ENCODE peak calls at places on chromosomes 7 and 10, in nine cellular contexts. R, A, E, T, K, O, P, C and M are unnamed samples.

GRCh38 chr10:52316005-52316404 is 1.9 kb downstream of the DKK1 start:
- DNase-seq in R (no peak), A (peak), E (no peak), T (peak), K (no peak), O (no peak), P (no peak), C (no peak), M (no peak)

GRCh38 chr7:90706067-90706716 is 110.1 kb downstream of the CDK14 start:
- DNase-seq in R (no peak), A (peak), E (no peak), T (no peak), K (no peak), O (no peak), P (no peak), C (no peak), M (no peak)

GRCh38 chr7:31919678-31920369 is 150.4 kb downstream of the PDE1C start:
- DNase-seq in R (no peak), A (no peak), E (no peak), T (no peak), K (no peak), O (no peak), P (no peak), C (no peak), M (no peak)

GRCh38 chr10:116809528-116810500 is 39.5 kb upstream of the ENO4 start:
- DNase-seq in R (peak), A (no peak), E (peak), T (peak), K (no peak), O (peak), P (peak), C (no peak), M (no peak)

GRCh38 chr10:93701903-93702277 is 502 bp downstream of the FRA10AC1 start:
- DNase-seq in R (peak), A (peak), E (peak), T (peak), K (no peak), O (peak), P (no peak), C (no peak), M (no peak)

GRCh38 chr10:78314651-78315050 is 281.0 kb downstream of the RPS24 start:
- DNase-seq in R (peak), A (no peak), E (no peak), T (no peak), K (no peak), O (no peak), P (no peak), C (no peak), M (no peak)

GRCh38 chr7:99617187-99617781 is 538 bp downstream of the ZSCAN25 start:
- DNase-seq in R (peak), A (no peak), E (no peak), T (no peak), K (no peak), O (no peak), P (no peak), C (no peak), M (no peak)

GRCh38 chr7:28409716-28410627 is 2.3 kb upstream of the CREB5 start:
- DNase-seq in R (peak), A (peak), E (peak), T (peak), K (peak), O (peak), P (peak), C (peak), M (no peak)

GRCh38 chr7:129262333-129262732 is 37.5 kb downstream of the AHCYL2 start:
- DNase-seq in R (no peak), A (no peak), E (no peak), T (no peak), K (no peak), O (no peak), P (no peak), C (no peak), M (no peak)

GRCh38 chr10:3481496-3481895 is 303.5 kb downstream of the KLF6 start:
- DNase-seq in R (no peak), A (no peak), E (no peak), T (no peak), K (no peak), O (no peak), P (no peak), C (no peak), M (no peak)

GRCh38 chr10:112503643-112504042 is 56.6 kb downstream of the VTI1A start:
- DNase-seq in R (no peak), A (no peak), E (no peak), T (no peak), K (no peak), O (no peak), P (no peak), C (no peak), M (no peak)

GRCh38 chr7:8637322-8637721 is 203.9 kb downstream of the NXPH1 start:
- DNase-seq in R (no peak), A (no peak), E (no peak), T (no peak), K (no peak), O (no peak), P (no peak), C (no peak), M (no peak)

GRCh38 chr7:16908561-16908960 is 26.8 kb upstream of the AGR3 start:
- DNase-seq in R (no peak), A (no peak), E (no peak), T (no peak), K (no peak), O (no peak), P (no peak), C (no peak), M (no peak)

DNA sequence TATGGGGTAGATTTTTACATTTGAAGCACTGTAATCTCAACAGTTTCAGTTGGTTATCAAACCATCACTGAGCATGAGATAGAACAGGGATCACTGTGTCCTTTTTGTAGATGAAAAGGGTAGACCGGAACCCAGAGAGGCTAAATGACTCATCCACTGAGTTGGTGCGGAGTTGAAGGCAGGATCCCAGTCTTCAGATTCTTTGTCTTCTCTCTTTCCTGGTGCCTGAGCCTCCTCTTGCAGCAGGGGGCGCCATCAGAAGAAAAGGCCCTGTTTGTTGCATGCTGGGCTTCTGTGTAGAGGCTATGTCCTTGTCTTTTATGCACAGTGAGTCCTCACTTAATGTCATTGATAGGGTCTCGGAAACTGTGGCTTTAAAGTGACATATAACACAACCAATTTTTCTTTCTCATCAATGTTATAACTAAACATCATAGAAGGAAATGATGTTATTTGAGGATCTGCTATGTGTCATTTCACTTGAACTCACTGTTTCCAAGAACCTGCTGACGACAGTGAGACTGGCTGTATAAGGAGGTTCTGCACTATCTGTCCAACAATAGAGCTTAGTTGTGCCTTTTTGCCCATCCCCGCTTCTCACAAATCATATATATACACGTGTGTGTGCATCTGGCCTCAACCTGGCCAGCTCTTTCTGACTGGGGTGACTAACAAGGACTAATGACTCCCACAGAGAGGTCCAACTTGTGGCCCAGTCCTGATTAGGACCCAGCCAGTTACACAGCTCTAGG is 14.3 kb downstream of the ZNF282 start:
- DNase-seq in R (peak), A (peak), E (peak), T (peak), K (no peak), O (peak), P (no peak), C (no peak), M (no peak)
- H3K27ac ChIP-seq in R (no peak), A (no peak), E (no peak), T (no peak), K (no peak), O (no peak), P (peak), C (no peak), M (no peak)

DNA sequence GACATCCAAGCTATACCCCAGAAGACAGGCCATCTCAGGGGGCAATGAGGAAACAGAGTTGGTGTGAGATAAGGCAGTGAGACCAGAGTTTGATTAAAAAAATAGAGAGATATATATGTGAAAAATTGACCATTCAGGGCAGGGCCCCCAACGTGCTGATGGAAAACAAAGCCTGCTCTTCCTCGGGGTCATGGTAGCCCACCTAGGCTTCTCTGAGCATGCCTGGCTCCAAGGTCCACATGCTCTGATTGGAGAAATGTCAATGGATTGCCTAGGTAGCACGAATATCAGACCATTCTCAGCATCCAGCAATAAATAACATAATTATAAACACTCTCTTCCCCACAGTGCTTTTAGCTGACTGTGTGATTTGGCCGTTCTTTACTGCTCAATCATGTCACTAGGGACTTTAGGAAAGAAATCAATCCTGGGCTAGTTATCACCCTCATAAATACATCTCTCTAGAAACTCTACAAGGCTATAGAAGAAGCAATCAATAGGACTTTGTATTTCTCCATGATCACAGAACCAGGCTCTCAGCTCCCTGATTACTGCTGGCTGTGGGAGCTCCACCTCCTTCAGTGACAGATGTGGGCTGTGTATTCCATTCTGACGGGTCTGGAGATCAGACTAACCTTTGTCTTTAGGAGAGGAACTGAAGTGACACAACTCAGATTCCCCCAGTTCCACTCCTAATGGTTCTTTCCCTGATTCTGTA is 766.4 kb downstream of the GRID1 start:
- DNase-seq in R (peak), A (no peak), E (no peak), T (no peak), K (no peak), O (no peak), P (no peak), C (no peak), M (peak)
- H3K27ac ChIP-seq in R (no peak), A (no peak), E (no peak), T (no peak), K (no peak), O (no peak), P (no peak), C (no peak), M (peak)

DNA sequence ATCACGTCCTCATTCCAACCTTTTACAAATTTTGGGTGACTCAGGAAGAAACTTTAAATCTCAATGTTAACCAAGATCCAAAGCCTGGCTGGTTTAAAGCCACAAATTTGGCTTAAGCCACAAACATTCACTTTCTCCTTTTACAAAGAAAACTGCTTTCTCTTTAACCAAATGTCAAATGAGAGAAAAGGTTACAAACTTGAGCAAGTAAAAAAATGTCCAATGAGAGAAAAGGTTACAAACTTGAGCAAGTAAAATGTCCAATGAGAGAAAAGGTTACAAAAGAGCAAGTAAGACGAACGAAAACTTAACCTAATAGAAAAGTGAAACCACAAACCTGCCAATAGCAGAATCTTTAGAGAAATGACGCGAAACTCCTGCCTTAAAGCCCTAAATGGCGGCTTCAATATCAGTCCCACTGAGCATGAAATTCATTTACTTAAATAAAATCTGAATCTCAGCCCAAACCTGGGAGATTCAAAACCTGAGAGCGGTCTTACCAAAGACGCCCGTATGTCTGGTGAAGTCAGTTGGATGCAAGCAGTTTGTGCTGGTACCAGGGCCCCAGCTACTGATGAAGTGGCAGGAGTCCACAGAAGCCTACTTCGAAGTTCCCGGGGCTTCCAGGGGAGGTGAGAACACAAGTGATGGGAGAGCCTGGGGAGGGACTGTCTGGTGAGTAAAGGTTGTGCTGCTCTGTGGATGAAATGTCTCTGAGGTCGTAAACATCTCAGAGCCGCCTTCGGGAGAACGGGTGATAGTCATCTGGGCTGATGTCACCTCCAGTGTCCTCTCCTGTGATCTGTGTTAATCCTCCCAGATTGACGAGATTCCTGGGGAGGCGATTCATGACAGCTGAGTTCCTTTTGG is 74.6 kb downstream of the PAXIP1 start:
- DNase-seq in R (peak), A (peak), E (no peak), T (peak), K (no peak), O (peak), P (no peak), C (no peak), M (no peak)
- H3K27ac ChIP-seq in R (no peak), A (peak), E (no peak), T (peak), K (peak), O (peak), P (peak), C (peak), M (peak)

GRCh38 chr7:134852626-134853025 is 73.2 kb downstream of the CALD1 start:
- DNase-seq in R (no peak), A (no peak), E (no peak), T (no peak), K (no peak), O (no peak), P (no peak), C (no peak), M (no peak)
- H3K27ac ChIP-seq in R (no peak), A (peak), E (no peak), T (no peak), K (no peak), O (no peak), P (peak), C (peak), M (no peak)

GRCh38 chr10:124557648-124558338 is 96.2 kb downstream of the LHPP start:
- DNase-seq in R (no peak), A (no peak), E (no peak), T (no peak), K (no peak), O (no peak), P (no peak), C (no peak), M (no peak)
- H3K27ac ChIP-seq in R (no peak), A (no peak), E (no peak), T (no peak), K (no peak), O (no peak), P (peak), C (peak), M (peak)

GRCh38 chr10:114691442-114691941 is 33.4 kb upstream of the ABLIM1 start:
- DNase-seq in R (no peak), A (peak), E (no peak), T (no peak), K (no peak), O (peak), P (no peak), C (no peak), M (no peak)
- H3K27ac ChIP-seq in R (no peak), A (no peak), E (no peak), T (no peak), K (no peak), O (no peak), P (peak), C (no peak), M (no peak)

GRCh38 chr10:7470371-7470770 is 59.5 kb upstream of the SFMBT2 start:
- DNase-seq in R (no peak), A (no peak), E (no peak), T (no peak), K (no peak), O (no peak), P (no peak), C (no peak), M (no peak)

GRCh38 chr10:7460006-7460405 is 49.2 kb upstream of the SFMBT2 start:
- DNase-seq in R (no peak), A (no peak), E (no peak), T (no peak), K (no peak), O (no peak), P (no peak), C (no peak), M (no peak)

GRCh38 chr10:7467031-7467667 is 56.3 kb upstream of the SFMBT2 start:
- DNase-seq in R (peak), A (no peak), E (no peak), T (no peak), K (no peak), O (no peak), P (no peak), C (no peak), M (no peak)

DNA sequence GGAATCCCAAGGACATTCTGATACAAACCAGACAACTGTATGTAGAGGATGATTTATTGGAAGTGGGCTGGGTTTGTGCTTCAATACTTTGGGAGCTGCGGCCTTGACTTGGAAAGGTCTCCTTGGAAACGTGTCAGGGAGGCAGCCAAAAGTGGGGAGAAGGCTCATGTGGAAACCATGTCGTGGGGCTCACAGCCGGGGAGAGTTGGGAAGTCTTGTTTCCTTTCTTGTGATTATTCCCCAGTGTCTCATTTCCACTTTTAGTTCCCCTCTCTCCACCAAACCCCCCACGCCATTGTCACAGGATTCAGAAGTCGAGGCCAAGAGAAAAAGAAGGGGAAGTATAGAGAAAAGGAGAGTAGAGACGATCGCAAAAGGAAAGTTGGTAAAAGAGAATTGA is 53.9 kb upstream of the SFMBT2 start:
- DNase-seq in R (no peak), A (no peak), E (no peak), T (no peak), K (no peak), O (no peak), P (no peak), C (no peak), M (no peak)
- H3K27ac ChIP-seq in R (no peak), A (no peak), E (no peak), T (no peak), K (no peak), O (no peak), P (no peak), C (no peak), M (no peak)